ENCODE peak calls at places on chromosomes 16 and 17, in five cellular contexts. T is type B pancreatic cell; H is mammary epithelial cell; R is mesendoderm; K is activated naive CD8-positive, alpha-beta T cell treated with anti-CD3 and anti-CD28 coated beads for 36 hours. D is an unnamed sample.

GRCh38 chr17:1693339-1693738 is 8.7 kb upstream of the PRPF8 start:
- DNase-seq in R (no peak), T (no peak), K (no peak), H (peak), D (no peak)

GRCh38 chr16:3665508-3665907 is 11.0 kb downstream of the DNASE1 start:
- DNase-seq in R (no peak), T (no peak), H (no peak), K (peak), D (no peak)

GRCh38 chr17:75822119-75822799 is 21.9 kb downstream of the UNC13D start:
- DNase-seq in H (no peak), T (no peak), R (no peak), K (peak), D (no peak)

GRCh38 chr16:2243031-2243528 is 6.8 kb downstream of the DNASE1L2 start:
- DNase-seq in H (no peak), R (peak), T (no peak), K (no peak), D (no peak)

GRCh38 chr17:65559802-65560627 is 1.4 kb downstream of the AXIN2 start:
- DNase-seq in H (no peak), T (peak), K (peak), R (peak), D (no peak)

GRCh38 chr16:28623172-28623711 is 13.4 kb upstream of the SULT1A1 start:
- DNase-seq in T (no peak), K (peak), R (no peak), H (peak), D (peak)

GRCh38 chr17:30950669-30951399 is 20.0 kb upstream of the RNF135 start:
- DNase-seq in H (peak), R (no peak), K (no peak), T (no peak), D (peak)

GRCh38 chr17:57068222-57068658 is 16.8 kb upstream of the AKAP1 start:
- DNase-seq in K (no peak), R (peak), T (no peak), H (peak), D (no peak)

GRCh38 chr17:82927661-82928601 is 88.1 kb upstream of the ZNF750 start:
- DNase-seq in T (no peak), H (no peak), K (no peak), R (no peak), D (no peak)

GRCh38 chr16:21626659-21627277 is 25.6 kb downstream of the IGSF6 start:
- DNase-seq in T (peak), R (no peak), K (peak), H (peak), D (peak)

GRCh38 chr16:11259655-11260595 is 3.9 kb upstream of the SOCS1 start:
- DNase-seq in T (no peak), H (no peak), K (no peak), R (no peak), D (no peak)

GRCh38 chr17:19641687-19642372 is 6.7 kb upstream of the ALDH3A2 start:
- DNase-seq in K (no peak), H (peak), T (no peak), R (no peak), D (no peak)

GRCh38 chr17:55264273-55264639 is 504 bp upstream of the HLF start:
- DNase-seq in R (no peak), K (no peak), H (no peak), T (no peak), D (no peak)

GRCh38 chr16:25235991-25236390 is 19.2 kb downstream of the AQP8 start:
- DNase-seq in K (no peak), H (no peak), R (peak), T (peak), D (peak)

GRCh38 chr17:69773081-69773480 is 301.9 kb upstream of the KCNJ16 start:
- DNase-seq in T (no peak), H (peak), R (no peak), K (no peak), D (no peak)

GRCh38 chr17:21017256-21017655 is 25.6 kb downstream of the USP22 start:
- DNase-seq in H (no peak), T (no peak), K (no peak), R (no peak), D (no peak)

GRCh38 chr16:85750827-85751641 is at the start of gene C16orf74:
- DNase-seq in H (peak), T (no peak), R (no peak), K (peak), D (peak)

GRCh38 chr16:75044800-75045361 is 46.1 kb downstream of the ZNRF1 start:
- DNase-seq in T (no peak), K (no peak), R (no peak), H (no peak), D (peak)

GRCh38 chr17:82457071-82457789 is 1.3 kb upstream of the NARF start:
- DNase-seq in T (no peak), R (no peak), K (no peak), H (no peak), D (no peak)

GRCh38 chr17:35448214-35448898 is at the start of gene SLFN13:
- DNase-seq in H (peak), K (peak), R (peak), T (no peak), D (peak)

GRCh38 chr16:88194397-88195020 is 188.2 kb upstream of the ZNF469 start:
- DNase-seq in K (no peak), T (no peak), R (no peak), H (no peak), D (peak)

GRCh38 chr16:60945225-60945624 is 1091.0 kb downstream of the CDH8 start:
- DNase-seq in H (no peak), R (peak), T (no peak), K (no peak), D (no peak)

GRCh38 chr17:41785876-41786226 is 660 bp downstream of the JUP start:
- DNase-seq in R (peak), H (peak), T (no peak), K (no peak), D (no peak)

GRCh38 chr16:71954180-71954579 is 46.0 kb downstream of the PKD1L3 start:
- DNase-seq in K (no peak), R (no peak), H (no peak), T (no peak), D (no peak)

GRCh38 chr16:15415411-15416070 is 18.8 kb upstream of the BMERB1 start:
- DNase-seq in H (peak), K (no peak), R (no peak), T (no peak), D (no peak)

GRCh38 chr16:74563828-74564263 is 43.1 kb downstream of the GLG1 start:
- DNase-seq in H (peak), K (peak), R (peak), T (no peak), D (peak)

GRCh38 chr17:29778936-29779811 is 150.9 kb downstream of the SSH2 start:
- DNase-seq in K (peak), H (peak), T (peak), R (peak), D (peak)

GRCh38 chr17:76982408-76983074 is 114.3 kb downstream of the MGAT5B start:
- DNase-seq in H (no peak), R (no peak), T (no peak), K (no peak), D (no peak)

GRCh38 chr17:20852541-20853370 is 190.1 kb downstream of the USP22 start:
- DNase-seq in T (no peak), K (peak), H (peak), R (peak), D (no peak)

GRCh38 chr17:50841277-50841948 is 6.0 kb downstream of the WFIKKN2 start:
- DNase-seq in H (no peak), R (no peak), K (no peak), T (peak), D (no peak)

GRCh38 chr17:50848691-50849090 is 13.3 kb downstream of the WFIKKN2 start:
- DNase-seq in K (no peak), R (no peak), H (no peak), T (peak), D (no peak)

GRCh38 chr16:25176136-25176535 is 40.6 kb upstream of the AQP8 start:
- DNase-seq in R (no peak), K (no peak), H (no peak), T (no peak), D (no peak)

GRCh38 chr17:29136998-29137730 is 43.0 kb downstream of the MYO18A start:
- DNase-seq in R (no peak), T (no peak), H (no peak), K (no peak), D (no peak)

GRCh38 chr16:89037261-89038152 is 56.1 kb upstream of the ACSF3 start:
- DNase-seq in H (peak), R (peak), T (no peak), K (peak), D (peak)

GRCh38 chr16:58678716-58679115 is 5.9 kb downstream of the SLC38A7 start:
- DNase-seq in H (peak), K (no peak), T (no peak), R (no peak), D (peak)

GRCh38 chr16:65476556-65476955 is 354.7 kb upstream of the CDH11 start:
- DNase-seq in T (no peak), H (no peak), K (no peak), R (no peak), D (no peak)

GRCh38 chr17:67637901-67638641 is 79.7 kb upstream of the NOL11 start:
- DNase-seq in H (peak), T (no peak), K (no peak), R (no peak), D (no peak)

GRCh38 chr16:5350118-5350517 is 252.5 kb upstream of the EEF2KMT start:
- DNase-seq in K (no peak), H (no peak), R (peak), T (no peak), D (no peak)